ENCODE peak calls at places on chromosomes 16 and 17, in seven cellular contexts. F, P, E, W, R, C and X are unnamed samples.

GRCh38 chr16:22898874-22899348 is 84.9 kb downstream of the HS3ST2 start:
- DNase-seq in F (peak), P (peak), E (peak), W (peak), R (peak), C (peak), X (peak)

GRCh38 chr16:2468725-2469398 is 2.2 kb upstream of the NTN3 start:
- DNase-seq in F (no peak), P (no peak), E (no peak), W (no peak), R (peak), C (no peak), X (no peak)

GRCh38 chr16:82425661-82426060 is 201.1 kb upstream of the CDH13 start:
- DNase-seq in F (no peak), P (no peak), E (no peak), W (no peak), R (no peak), C (no peak), X (no peak)

GRCh38 chr17:2705888-2706795 is 5.4 kb downstream of the CLUH start:
- DNase-seq in F (no peak), P (peak), E (no peak), W (no peak), R (no peak), C (no peak), X (peak)

GRCh38 chr16:67100569-67101300 is 9.0 kb upstream of the PHAF1 start:
- DNase-seq in F (no peak), P (no peak), E (no peak), W (no peak), R (peak), C (no peak), X (no peak)

GRCh38 chr16:6125483-6126259 is 1028.1 kb upstream of the EEF2KMT start:
- DNase-seq in F (no peak), P (no peak), E (no peak), W (no peak), R (no peak), C (no peak), X (no peak)

GRCh38 chr17:57011482-57012015 is 33.6 kb downstream of the SCPEP1 start:
- DNase-seq in F (no peak), P (no peak), E (no peak), W (no peak), R (no peak), C (no peak), X (no peak)

GRCh38 chr17:39835038-39835786 is 28.9 kb downstream of the IKZF3 start:
- DNase-seq in F (no peak), P (no peak), E (no peak), W (no peak), R (no peak), C (no peak), X (no peak)

GRCh38 chr16:54326266-54326662 is 39.7 kb upstream of the IRX3 start:
- DNase-seq in F (no peak), P (no peak), E (no peak), W (no peak), R (no peak), C (no peak), X (no peak)

GRCh38 chr17:7992516-7992915 is 9.9 kb upstream of the GUCY2D start:
- DNase-seq in F (no peak), P (no peak), E (no peak), W (no peak), R (no peak), C (no peak), X (no peak)

GRCh38 chr16:25010542-25010941 is 4.6 kb downstream of the ARHGAP17 start:
- DNase-seq in F (no peak), P (no peak), E (no peak), W (no peak), R (no peak), C (no peak), X (no peak)

GRCh38 chr17:50312311-50312710 is 33.6 kb upstream of the XYLT2 start:
- DNase-seq in F (no peak), P (no peak), E (no peak), W (no peak), R (no peak), C (peak), X (no peak)

GRCh38 chr17:83177611-83178532 is 98.5 kb downstream of the METRNL start:
- DNase-seq in F (no peak), P (peak), E (no peak), W (no peak), R (no peak), C (peak), X (no peak)

DNA sequence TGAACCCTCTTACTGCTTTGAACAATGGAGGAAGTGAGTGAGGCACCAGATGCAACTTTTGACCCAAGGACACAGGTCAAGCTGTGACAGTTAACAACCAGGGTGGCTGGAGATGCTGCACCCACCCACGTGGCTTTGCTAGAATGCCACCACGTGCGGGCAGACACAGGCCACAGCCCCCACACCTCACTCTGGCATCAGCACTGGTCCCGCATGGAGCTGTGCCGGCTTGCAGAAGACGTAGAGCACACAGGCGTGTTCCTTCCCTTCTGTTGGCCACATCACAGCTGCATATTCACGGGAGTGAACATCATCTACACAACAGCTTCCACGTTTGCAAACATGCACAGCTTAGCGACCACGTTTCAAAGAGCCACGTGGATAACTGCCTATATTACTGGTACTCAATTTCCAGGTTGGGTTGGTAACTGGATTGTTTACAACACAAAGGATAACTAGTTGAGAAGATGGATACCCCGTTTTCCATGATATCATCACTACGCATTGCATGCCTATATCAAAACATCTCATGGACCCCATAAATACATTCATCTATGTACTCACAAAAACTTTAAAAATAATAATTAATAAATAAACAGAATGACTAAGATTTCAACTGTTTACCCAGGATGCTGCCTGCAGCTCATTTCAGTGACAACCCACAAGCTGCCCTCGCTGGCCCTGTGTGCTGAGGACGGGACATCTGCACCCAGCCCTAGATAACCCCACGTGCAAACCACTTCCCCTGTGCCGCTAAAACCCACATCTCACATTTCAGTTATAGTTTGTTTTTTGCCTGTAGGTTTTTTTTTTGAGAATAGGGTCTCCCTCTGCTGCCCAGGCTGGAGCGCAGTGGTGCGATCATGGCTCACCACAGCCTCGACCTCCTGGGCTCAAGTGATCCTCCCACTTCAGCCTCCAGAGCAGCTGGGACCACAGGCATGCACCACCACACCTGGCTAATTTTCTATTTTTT is 132.0 kb downstream of the ANKRD11 start:
- DNase-seq in F (peak), P (no peak), E (no peak), W (no peak), R (no peak), C (no peak), X (peak)
- H3K4me3 ChIP-seq in F (peak), P (peak), E (no peak), W (no peak), R (no peak), C (no peak), X (no peak)

DNA sequence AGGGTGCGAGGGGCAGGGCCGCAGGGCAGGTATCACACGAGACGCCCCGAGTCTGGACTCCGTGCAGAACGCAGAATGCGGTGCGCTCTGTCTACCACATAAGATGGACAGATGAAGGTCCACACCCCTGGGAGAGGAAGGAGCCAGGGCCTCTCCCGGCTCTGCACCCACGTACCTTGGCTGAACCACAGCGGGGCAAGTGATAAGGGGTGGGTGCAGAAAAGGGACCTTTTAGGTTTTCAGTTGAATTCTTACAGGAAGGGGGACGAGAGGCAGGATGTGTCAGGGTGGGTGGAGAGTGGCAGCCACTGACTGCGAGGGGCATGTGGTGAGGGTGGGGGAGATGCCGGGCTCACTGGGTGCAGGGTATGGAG is 338 bp downstream of the CD300A start:
- DNase-seq in F (peak), P (no peak), E (no peak), W (no peak), R (no peak), C (no peak), X (no peak)
- H3K4me3 ChIP-seq in F (peak), P (peak), E (peak), W (no peak), R (peak), C (peak), X (peak)

DNA sequence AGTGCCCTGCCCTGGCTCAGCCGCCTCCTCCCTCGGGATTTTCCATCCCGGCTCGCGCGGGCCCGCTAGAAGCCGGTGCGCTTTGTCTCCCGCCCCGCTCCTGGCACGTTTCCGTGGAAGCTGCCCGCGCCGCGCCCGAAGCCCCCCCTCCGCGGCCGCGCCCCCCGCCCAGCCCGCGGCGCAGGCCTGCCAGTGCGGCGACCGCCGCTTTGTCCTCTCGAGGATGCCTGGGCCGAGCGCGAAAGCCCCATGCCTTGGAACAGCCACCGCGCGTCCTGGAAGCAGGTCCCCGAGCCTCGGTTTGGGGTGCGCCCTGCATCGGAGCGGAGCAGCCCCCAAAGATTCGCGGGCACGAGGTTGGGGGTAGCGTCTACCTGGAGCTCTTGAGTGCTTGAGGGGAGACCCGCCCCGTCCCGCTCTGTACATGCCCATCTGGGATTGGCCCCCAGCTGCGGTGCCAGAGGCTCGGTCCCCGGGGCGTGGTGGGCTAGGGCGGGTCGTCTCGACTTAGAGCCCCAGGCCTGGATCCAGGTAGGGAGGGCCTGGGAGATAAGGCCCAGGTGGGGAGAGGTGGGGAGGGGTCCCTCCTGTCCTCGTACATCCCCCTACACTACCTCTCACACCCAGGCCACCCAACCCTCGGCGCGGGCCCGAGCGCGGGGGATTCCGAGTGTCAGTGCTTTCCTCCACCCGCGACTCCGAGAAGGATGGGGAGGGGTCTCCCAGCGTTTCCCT is 1.2 kb downstream of the SMPD3 start:
- DNase-seq in F (no peak), P (no peak), E (no peak), W (no peak), R (no peak), C (no peak), X (no peak)
- H3K4me3 ChIP-seq in F (peak), P (peak), E (no peak), W (no peak), R (no peak), C (no peak), X (peak)

DNA sequence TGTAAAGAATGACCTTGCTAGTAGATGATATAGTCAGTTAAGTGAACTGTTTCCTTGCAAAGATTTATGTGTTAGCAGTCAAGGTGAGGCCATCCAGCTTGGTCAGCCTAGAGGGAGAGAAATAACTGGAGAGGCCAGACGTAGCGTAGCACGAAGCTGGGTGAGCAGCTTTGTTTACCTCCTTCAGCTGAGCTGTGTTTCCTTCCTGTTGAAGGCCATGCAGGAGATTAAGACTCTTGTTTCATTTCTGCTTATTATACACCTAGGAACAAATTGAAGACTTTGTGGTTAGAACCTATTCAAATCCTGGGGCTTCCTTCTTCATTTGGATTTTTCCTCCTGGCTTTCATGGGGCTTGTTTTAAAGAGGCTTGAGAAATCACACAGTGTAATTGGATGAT is 267.1 kb downstream of the PHKB start:
- DNase-seq in F (no peak), P (no peak), E (no peak), W (no peak), R (peak), C (no peak), X (no peak)
- H3K4me3 ChIP-seq in F (no peak), P (no peak), E (no peak), W (no peak), R (no peak), C (no peak), X (no peak)